ENCODE peak calls at places on chromosomes 6 and 20, in five cellular contexts. G, K, O, T and A are unnamed samples.

GRCh38 chr20:19026121-19026878 is 186.1 kb upstream of the SLC24A3 start:
- DNase-seq in G (peak; percentile 56), O (no peak), T (no peak), K (no peak), A (no peak)

GRCh38 chr6:35148167-35148741 is 7.1 kb upstream of the TCP11 start:
- DNase-seq in K (peak; percentile 86), T (no peak), O (peak; percentile 82), G (peak; percentile 67), A (peak; percentile 31)

GRCh38 chr20:5504061-5504739 is 187.4 kb upstream of the PROKR2 start:
- DNase-seq in K (peak; percentile 70), T (peak; percentile 81), G (peak; percentile 49), O (no peak), A (no peak)

GRCh38 chr20:43771791-43772190 is 45.0 kb upstream of the GTSF1L start:
- DNase-seq in K (no peak), T (no peak), O (no peak), G (no peak), A (no peak)

GRCh38 chr6:44977406-44977740 is 350.8 kb upstream of the RUNX2 start:
- DNase-seq in G (peak; percentile 60), T (peak; percentile 7), O (no peak), K (no peak), A (no peak)

GRCh38 chr6:7505196-7505699 is 36.2 kb upstream of the DSP start:
- DNase-seq in T (peak; percentile 79), O (peak; percentile 36), G (no peak), K (peak; percentile 63), A (no peak)

GRCh38 chr6:35128496-35128895 is 12.6 kb downstream of the TCP11 start:
- DNase-seq in T (peak; percentile 88), G (no peak), O (no peak), K (no peak), A (no peak)

GRCh38 chr6:42704251-42704936 is 18.0 kb downstream of the PRPH2 start:
- DNase-seq in T (peak; percentile 62), O (peak; percentile 82), K (peak; percentile 26), G (no peak), A (no peak)

GRCh38 chr6:53437557-53438202 is 88.9 kb upstream of the ELOVL5 start:
- DNase-seq in O (peak; percentile 58), K (peak; percentile 89), T (peak; percentile 95), G (peak; percentile 45), A (no peak)

GRCh38 chr6:124961784-124962611 is at the start of gene RNF217:
- DNase-seq in G (no peak), K (peak; percentile 57), O (peak; percentile 81), T (peak; percentile 79), A (no peak)

GRCh38 chr20:54293526-54293925 is 85.6 kb downstream of the PFDN4 start:
- DNase-seq in G (no peak), T (no peak), K (no peak), O (no peak), A (no peak)

GRCh38 chr6:166556871-166557322 is 29.6 kb downstream of the RAMACL start:
- DNase-seq in O (no peak), G (no peak), T (peak; percentile 58), K (peak; percentile 91), A (no peak)

GRCh38 chr6:125507987-125508655 is 206.4 kb upstream of the HDDC2 start:
- DNase-seq in O (no peak), G (peak; percentile 29), T (peak; percentile 89), K (peak; percentile 43), A (no peak)

GRCh38 chr6:13873288-13874190 is 51.2 kb upstream of the RNF182 start:
- DNase-seq in O (peak; percentile 66), G (peak; percentile 75), T (peak; percentile 11), K (peak; percentile 11), A (peak; percentile 72)

GRCh38 chr6:110419028-110419739 is 3.8 kb upstream of the DDO start:
- DNase-seq in K (no peak), O (no peak), T (no peak), G (no peak), A (no peak)

GRCh38 chr6:25041676-25042598 is 106.2 kb upstream of the RIPOR2 start:
- DNase-seq in O (no peak), G (peak; percentile 74), K (no peak), T (no peak), A (peak; percentile 56)

GRCh38 chr6:4413073-4413472 is 277.7 kb upstream of the ECI2 start:
- DNase-seq in K (peak; percentile 78), O (no peak), T (peak; percentile 83), G (no peak), A (no peak)

GRCh38 chr20:57773059-57773815 is 63.4 kb upstream of the PMEPA1 start:
- DNase-seq in O (no peak), T (peak; percentile 9), K (no peak), G (no peak), A (no peak)

GRCh38 chr20:2195614-2196013 is 94.0 kb downstream of the STK35 start:
- DNase-seq in O (no peak), T (no peak), K (no peak), G (no peak), A (no peak)

GRCh38 chr6:51951924-51952323 is 135.5 kb downstream of the PKHD1 start:
- DNase-seq in K (no peak), G (no peak), T (no peak), O (no peak), A (no peak)

GRCh38 chr6:1540864-1541521 is 68.7 kb upstream of the FOXC1 start:
- DNase-seq in O (no peak), T (no peak), K (no peak), G (no peak), A (no peak)

GRCh38 chr6:163526356-163526755 is 111.8 kb downstream of the QKI start:
- DNase-seq in K (no peak), G (no peak), O (no peak), T (no peak), A (no peak)

GRCh38 chr6:139582956-139583355 is 208.5 kb upstream of the CITED2 start:
- DNase-seq in K (no peak), T (no peak), O (no peak), G (no peak), A (no peak)

GRCh38 chr6:170190046-170190445 is 100.8 kb downstream of the DLL1 start:
- DNase-seq in K (no peak), O (no peak), T (no peak), G (no peak), A (no peak)

GRCh38 chr20:35929301-35929700 is 25.0 kb downstream of the SCAND1 start:
- DNase-seq in K (no peak), T (no peak), G (no peak), O (no peak), A (no peak)

GRCh38 chr20:64106981-64107735 is at the start of gene NPBWR2:
- DNase-seq in G (no peak), O (no peak), T (no peak), K (no peak), A (no peak)

GRCh38 chr20:22577515-22578220 is 6.7 kb downstream of the FOXA2 start:
- DNase-seq in O (no peak), G (no peak), T (no peak), K (no peak), A (no peak)

GRCh38 chr6:119355157-119355556 is 5.6 kb upstream of the MAN1A1 start:
- DNase-seq in T (no peak), O (no peak), G (no peak), K (peak; percentile 57), A (no peak)

GRCh38 chr20:2470051-2470431 is 548 bp downstream of the SNRPB start:
- DNase-seq in O (peak; percentile 56), T (peak; percentile 62), G (peak; percentile 81), K (peak; percentile 62), A (peak; percentile 68)

GRCh38 chr20:5658897-5659296 is 91.3 kb upstream of the SHLD1 start:
- DNase-seq in G (peak; percentile 79), O (peak; percentile 22), K (peak; percentile 90), T (peak; percentile 95), A (peak; percentile 15)

GRCh38 chr6:3773696-3774298 is 22.3 kb upstream of the PXDC1 start:
- DNase-seq in G (no peak), T (peak; percentile 70), K (peak; percentile 61), O (no peak), A (no peak)

GRCh38 chr6:5517781-5518180 is 256.5 kb downstream of the FARS2 start:
- DNase-seq in O (no peak), G (peak; percentile 54), T (no peak), K (no peak), A (peak; percentile 50)

GRCh38 chr6:49632712-49633111 is 3.9 kb downstream of the RHAG start:
- DNase-seq in O (no peak), T (no peak), G (no peak), K (no peak), A (no peak)

GRCh38 chr20:20095114-20095872 is 43.0 kb downstream of the CFAP61 start:
- DNase-seq in T (no peak), K (no peak), G (no peak), O (no peak), A (no peak)

GRCh38 chr6:125884656-125885055 is 71.9 kb upstream of the HINT3 start:
- DNase-seq in T (no peak), O (no peak), K (no peak), G (no peak), A (no peak)

GRCh38 chr20:15930324-15931305 is 642.6 kb downstream of the KIF16B start:
- DNase-seq in G (peak; percentile 31), O (peak; percentile 23), K (peak; percentile 64), T (peak; percentile 72), A (no peak)

GRCh38 chr6:33206027-33206863 is 1.8 kb downstream of the HSD17B8 start:
- DNase-seq in K (no peak), G (no peak), T (no peak), O (no peak), A (no peak)

GRCh38 chr6:118980063-118980462 is 45.1 kb upstream of the MCM9 start:
- DNase-seq in T (peak; percentile 73), O (no peak), K (peak; percentile 62), G (no peak), A (no peak)